ENCODE peak calls at places on chromosomes 4 and X, in seven cellular contexts. S is kidney; N is mammary epithelial cell; D is CD8-positive, alpha-beta memory T cell; K is uterus; A is mucosa of descending colon; V is GM23248. Y is an unnamed sample.

GRCh38 chrX:70442224-70442623 is 2.4 kb upstream of the DLG3 start:
- DNase-seq in S (no peak), N (no peak), D (no peak), K (no peak), A (no peak), V (no peak), Y (no peak)

GRCh38 chr4:7939377-7940108 is at the start of gene AFAP1:
- DNase-seq in S (peak; percentile 95), N (peak; percentile 83), D (peak; percentile 85), K (peak; percentile 89), A (peak; percentile 90), V (peak; percentile 97), Y (peak; percentile 95)

GRCh38 chr4:168708108-168708507 is 211.3 kb downstream of the PALLD start:
- DNase-seq in S (no peak), N (peak; percentile 67), D (no peak), K (no peak), A (no peak), V (peak; percentile 39), Y (no peak)

GRCh38 chrX:130100180-130100579 is 10.1 kb downstream of the ELF4 start:
- DNase-seq in S (peak; percentile 81), N (no peak), D (no peak), K (peak; percentile 70), A (peak; percentile 66), V (peak; percentile 85), Y (no peak)

GRCh38 chrX:131068945-131069719 is 11.0 kb downstream of the ARHGAP36 start:
- DNase-seq in S (no peak), N (no peak), D (no peak), K (no peak), A (peak; percentile 12), V (peak; percentile 29), Y (peak; percentile 51)

GRCh38 chr4:83074086-83074704 is 39.2 kb downstream of the COPS4 start:
- DNase-seq in S (no peak), N (peak; percentile 61), D (peak; percentile 88), K (no peak), A (peak; percentile 87), V (peak; percentile 83), Y (peak; percentile 72)

GRCh38 chrX:2962346-2962745 is 33.2 kb upstream of the ARSD start:
- DNase-seq in S (no peak), N (no peak), D (no peak), K (no peak), A (no peak), V (no peak), Y (no peak)

GRCh38 chr4:82787342-82787741 is 11.3 kb downstream of the SCD5 start:
- DNase-seq in S (no peak), N (peak; percentile 91), D (no peak), K (no peak), A (no peak), V (peak; percentile 59), Y (no peak)

GRCh38 chr4:47122592-47123291 is 91.4 kb downstream of the GABRB1 start:
- DNase-seq in S (no peak), N (peak; percentile 58), D (peak; percentile 17), K (no peak), A (peak; percentile 77), V (peak; percentile 57), Y (peak; percentile 88)

GRCh38 chrX:24259544-24260240 is 54.2 kb downstream of the SUPT20HL2 start:
- DNase-seq in S (no peak), N (peak; percentile 64), D (no peak), K (no peak), A (peak; percentile 63), V (peak; percentile 79), Y (peak; percentile 82)

GRCh38 chrX:20015945-20016617 is 25.2 kb upstream of the BCLAF3 start:
- DNase-seq in S (no peak), N (no peak), D (no peak), K (no peak), A (no peak), V (peak; percentile 28), Y (no peak)

GRCh38 chr4:78799551-78800495 is 23.7 kb downstream of the BMP2K start:
- DNase-seq in S (no peak), N (peak; percentile 72), D (no peak), K (no peak), A (no peak), V (no peak), Y (no peak)
- H3K4me3 ChIP-seq in S (no peak overlapping the region), N (no peak overlapping the region), D (no peak overlapping the region), K (no peak overlapping the region), A (no peak overlapping the region), V (no peak overlapping the region), Y (no peak overlapping the region)

GRCh38 chrX:140503714-140504351 is 1.0 kb downstream of the SOX3 start:
- DNase-seq in S (peak; percentile 73), N (no peak), D (no peak), K (no peak), A (peak; percentile 3), V (peak; percentile 48), Y (peak; percentile 9)

GRCh38 chrX:140503230-140503585 is 1.7 kb downstream of the SOX3 start:
- DNase-seq in S (no peak), N (no peak), D (no peak), K (no peak), A (no peak), V (no peak), Y (no peak)

GRCh38 chrX:140505421-140506337 is 810 bp upstream of the SOX3 start:
- DNase-seq in S (no peak), N (no peak), D (no peak), K (no peak), A (no peak), V (no peak), Y (no peak)

GRCh38 chrX:140502491-140503229 is 2.2 kb downstream of the SOX3 start:
- DNase-seq in S (no peak), N (no peak), D (no peak), K (no peak), A (no peak), V (peak; percentile 31), Y (no peak)

GRCh38 chrX:140504371-140505324 is at the start of gene SOX3:
- DNase-seq in S (peak; percentile 74), N (no peak), D (no peak), K (no peak), A (peak; percentile 2), V (no peak), Y (no peak)
- H3K9me3 ChIP-seq in S (no peaks in the 10 kb centered on the region), N (peaks cover 19% of the 10 kb centered on the region), D (no peaks in the 10 kb centered on the region), K (no peaks in the 10 kb centered on the region), A (no peaks in the 10 kb centered on the region), V (no peaks in the 10 kb centered on the region), Y (no peaks in the 10 kb centered on the region)

GRCh38 chr4:75723802-75724065 is 643 bp upstream of the USO1 start:
- DNase-seq in S (no peak), N (no peak), D (no peak), K (no peak), A (no peak), V (no peak), Y (no peak)

GRCh38 chr4:75724066-75724866 is at the start of gene USO1:
- DNase-seq in S (peak; percentile 100), N (peak; percentile 99), D (peak; percentile 99), K (peak; percentile 100), A (peak; percentile 98), V (peak; percentile 99), Y (peak; percentile 95)

GRCh38 chr4:75724867-75725724 is 719 bp downstream of the USO1 start:
- DNase-seq in S (peak; percentile 92), N (peak; percentile 75), D (no peak), K (peak; percentile 73), A (peak; percentile 77), V (peak; percentile 92), Y (peak; percentile 49)

GRCh38 chr4:75723117-75723801 is 1.1 kb upstream of the USO1 start:
- DNase-seq in S (no peak), N (peak; percentile 84), D (no peak), K (no peak), A (no peak), V (peak; percentile 90), Y (no peak)

DNA sequence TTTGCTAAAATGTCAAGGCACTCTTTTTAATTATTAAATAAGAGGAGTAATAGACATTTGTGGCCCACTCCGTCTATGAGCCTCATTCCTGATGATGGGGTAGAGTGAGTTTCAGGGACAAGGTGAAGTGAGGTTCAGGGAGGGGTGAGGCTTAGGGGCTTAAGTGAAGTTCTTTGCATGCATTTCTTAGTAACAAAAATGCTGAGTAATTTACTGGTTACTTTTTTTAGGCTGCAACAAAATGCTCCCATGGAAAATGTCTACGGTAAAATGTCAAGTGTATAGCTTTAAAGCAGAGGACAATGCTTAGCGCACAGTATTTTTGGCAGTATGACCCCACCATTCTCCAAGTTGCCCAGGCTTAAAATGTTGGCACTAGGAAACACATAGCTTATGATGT is 2.0 kb upstream of the USO1 start:
- DNase-seq in S (no peak), N (no peak), D (no peak), K (no peak), A (no peak), V (no peak), Y (no peak)
- H3K4me3 ChIP-seq in S (no peak overlapping the region), N (no peak overlapping the region), D (no peak overlapping the region), K (no peak overlapping the region), A (no peak overlapping the region), V (no peak overlapping the region), Y (no peak overlapping the region)

DNA sequence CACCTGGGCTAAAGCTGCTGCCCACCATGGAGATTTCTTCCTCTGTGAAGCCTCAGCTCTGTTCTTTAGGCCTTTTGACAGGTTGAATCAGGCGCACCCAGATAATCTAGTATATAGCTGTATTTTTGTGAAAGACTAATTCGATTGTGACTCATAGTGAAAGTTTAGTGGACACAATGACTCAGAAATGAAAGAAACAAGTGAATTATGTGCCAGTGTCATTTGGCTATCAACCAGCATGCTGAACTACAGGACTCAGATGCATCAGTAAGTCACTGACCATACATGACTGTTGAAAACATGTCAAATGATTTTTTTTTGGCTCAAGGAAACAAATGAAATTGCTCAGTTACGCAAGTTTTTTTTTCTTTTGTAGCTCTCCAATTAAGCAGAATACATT is 425.4 kb downstream of the SLITRK2 start:
- DNase-seq in S (no peak), N (no peak), D (no peak), K (no peak), A (no peak), V (no peak), Y (no peak)
- H3K9me3 ChIP-seq in S (no peaks in the 10 kb centered on the region), N (peaks cover 27% of the 10 kb centered on the region), D (no peaks in the 10 kb centered on the region), K (no peaks in the 10 kb centered on the region), A (no peaks in the 10 kb centered on the region), V (no peaks in the 10 kb centered on the region), Y (peaks cover 12% of the 10 kb centered on the region)

Y was measured in A673.